ENCODE peak calls at places on chromosomes 5 and 9, in ten cellular contexts. One of them, this sample, is unnamed.

GRCh38 chr5:134103397-134103796 is 11.1 kb upstream of the TCF7 start:
- DNase-seq in breast epithelium: no peak
- DNase-seq in heart right ventricle: no peak
- DNase-seq in colonic mucosa: no peak
- DNase-seq in PC-3: no peak
- DNase-seq in HepG2: no peak
- DNase-seq in right cardiac atrium: no peak
- DNase-seq in GM23248: no peak
- DNase-seq in aorta: no peak
- DNase-seq in A549: no peak
- DNase-seq in this sample: no peak

GRCh38 chr5:153267506-153267905 is 223.0 kb upstream of the GRIA1 start:
- DNase-seq in GM23248: no peak
- DNase-seq in PC-3: peak; percentile 10
- DNase-seq in aorta: no peak
- DNase-seq in breast epithelium: no peak
- DNase-seq in A549: no peak
- DNase-seq in colonic mucosa: no peak
- DNase-seq in HepG2: no peak
- DNase-seq in heart right ventricle: no peak
- DNase-seq in right cardiac atrium: no peak
- DNase-seq in this sample: no peak

GRCh38 chr9:92439921-92440750 is 15.9 kb upstream of the OMD start:
- DNase-seq in colonic mucosa: no peak
- DNase-seq in aorta: no peak
- DNase-seq in HepG2: no peak
- DNase-seq in breast epithelium: no peak
- DNase-seq in PC-3: peak; percentile 74
- DNase-seq in A549: no peak
- DNase-seq in heart right ventricle: no peak
- DNase-seq in right cardiac atrium: no peak
- DNase-seq in GM23248: peak; percentile 86
- DNase-seq in this sample: no peak

GRCh38 chr9:75850459-75851200 is 39.8 kb upstream of the PCSK5 start:
- DNase-seq in heart right ventricle: no peak
- DNase-seq in HepG2: no peak
- DNase-seq in GM23248: no peak
- DNase-seq in A549: no peak
- DNase-seq in colonic mucosa: no peak
- DNase-seq in PC-3: no peak
- DNase-seq in right cardiac atrium: no peak
- DNase-seq in breast epithelium: no peak
- DNase-seq in aorta: no peak
- DNase-seq in this sample: no peak

GRCh38 chr5:99032234-99033013 is 103.6 kb upstream of the CHD1 start:
- DNase-seq in PC-3: peak; percentile 91
- DNase-seq in aorta: no peak
- DNase-seq in heart right ventricle: peak; percentile 76
- DNase-seq in HepG2: peak; percentile 74
- DNase-seq in A549: peak; percentile 67
- DNase-seq in colonic mucosa: peak; percentile 83
- DNase-seq in GM23248: peak; percentile 85
- DNase-seq in breast epithelium: peak; percentile 33
- DNase-seq in right cardiac atrium: peak; percentile 47
- DNase-seq in this sample: no peak

GRCh38 chr9:4530375-4530774 is 40.1 kb downstream of the SLC1A1 start:
- DNase-seq in PC-3: peak; percentile 93
- DNase-seq in colonic mucosa: no peak
- DNase-seq in A549: peak; percentile 30
- DNase-seq in GM23248: peak; percentile 70
- DNase-seq in right cardiac atrium: no peak
- DNase-seq in HepG2: no peak
- DNase-seq in aorta: no peak
- DNase-seq in heart right ventricle: no peak
- DNase-seq in breast epithelium: no peak
- DNase-seq in this sample: no peak

GRCh38 chr5:31935702-31936347 is 238.3 kb downstream of the GOLPH3 start:
- DNase-seq in A549: no peak
- DNase-seq in heart right ventricle: no peak
- DNase-seq in PC-3: no peak
- DNase-seq in aorta: no peak
- DNase-seq in breast epithelium: no peak
- DNase-seq in colonic mucosa: no peak
- DNase-seq in right cardiac atrium: peak; percentile 16
- DNase-seq in HepG2: no peak
- DNase-seq in GM23248: peak; percentile 10
- DNase-seq in this sample: no peak

GRCh38 chr9:76020654-76021053 is 130.2 kb downstream of the PCSK5 start:
- DNase-seq in heart right ventricle: no peak
- DNase-seq in aorta: no peak
- DNase-seq in breast epithelium: no peak
- DNase-seq in GM23248: no peak
- DNase-seq in PC-3: no peak
- DNase-seq in right cardiac atrium: no peak
- DNase-seq in HepG2: no peak
- DNase-seq in A549: no peak
- DNase-seq in colonic mucosa: no peak
- DNase-seq in this sample: no peak

GRCh38 chr9:38117646-38118045 is 48.6 kb upstream of the SHB start:
- DNase-seq in GM23248: no peak
- DNase-seq in HepG2: no peak
- DNase-seq in A549: no peak
- DNase-seq in aorta: no peak
- DNase-seq in heart right ventricle: no peak
- DNase-seq in right cardiac atrium: no peak
- DNase-seq in PC-3: no peak
- DNase-seq in breast epithelium: no peak
- DNase-seq in colonic mucosa: no peak
- DNase-seq in this sample: no peak

GRCh38 chr9:77854258-77854915 is 177.2 kb downstream of the GNAQ start:
- DNase-seq in aorta: no peak
- DNase-seq in right cardiac atrium: no peak
- DNase-seq in HepG2: no peak
- DNase-seq in colonic mucosa: no peak
- DNase-seq in PC-3: no peak
- DNase-seq in heart right ventricle: no peak
- DNase-seq in breast epithelium: no peak
- DNase-seq in GM23248: no peak
- DNase-seq in A549: no peak
- DNase-seq in this sample: no peak

GRCh38 chr9:38620483-38621433 is at the start of gene ANKRD18A:
- DNase-seq in A549: peak; percentile 73
- DNase-seq in HepG2: peak; percentile 89
- DNase-seq in breast epithelium: peak; percentile 66
- DNase-seq in PC-3: peak; percentile 92
- DNase-seq in right cardiac atrium: peak; percentile 64
- DNase-seq in GM23248: peak; percentile 80
- DNase-seq in colonic mucosa: peak; percentile 87
- DNase-seq in heart right ventricle: peak; percentile 42
- DNase-seq in aorta: peak; percentile 84
- DNase-seq in this sample: peak; percentile 77

GRCh38 chr5:66494437-66494836 is 101.8 kb upstream of the MAST4 start:
- DNase-seq in right cardiac atrium: no peak
- DNase-seq in PC-3: no peak
- DNase-seq in A549: no peak
- DNase-seq in HepG2: no peak
- DNase-seq in aorta: no peak
- DNase-seq in heart right ventricle: no peak
- DNase-seq in breast epithelium: no peak
- DNase-seq in GM23248: no peak
- DNase-seq in colonic mucosa: no peak
- DNase-seq in this sample: no peak

GRCh38 chr5:40784916-40785315 is 13.3 kb downstream of the PRKAA1 start:
- DNase-seq in right cardiac atrium: no peak
- DNase-seq in colonic mucosa: no peak
- DNase-seq in HepG2: no peak
- DNase-seq in GM23248: no peak
- DNase-seq in aorta: no peak
- DNase-seq in breast epithelium: no peak
- DNase-seq in PC-3: no peak
- DNase-seq in A549: no peak
- DNase-seq in heart right ventricle: no peak
- DNase-seq in this sample: no peak

GRCh38 chr9:69171049-69171448 is 3.0 kb upstream of the TJP2 start:
- DNase-seq in GM23248: peak; percentile 32
- DNase-seq in heart right ventricle: peak; percentile 72
- DNase-seq in right cardiac atrium: peak; percentile 23
- DNase-seq in colonic mucosa: no peak
- DNase-seq in breast epithelium: peak; percentile 26
- DNase-seq in A549: no peak
- DNase-seq in PC-3: peak; percentile 93
- DNase-seq in aorta: no peak
- DNase-seq in HepG2: no peak
- DNase-seq in this sample: no peak

GRCh38 chr5:176596689-176597416 is 13.1 kb downstream of the GPRIN1 start:
- DNase-seq in HepG2: no peak
- DNase-seq in PC-3: no peak
- DNase-seq in GM23248: peak; percentile 51
- DNase-seq in breast epithelium: no peak
- DNase-seq in colonic mucosa: peak; percentile 54
- DNase-seq in A549: no peak
- DNase-seq in heart right ventricle: no peak
- DNase-seq in aorta: no peak
- DNase-seq in right cardiac atrium: no peak
- DNase-seq in this sample: no peak

GRCh38 chr9:124596172-124596839 is 89.1 kb upstream of the NR5A1 start:
- DNase-seq in breast epithelium: no peak
- DNase-seq in GM23248: no peak
- DNase-seq in HepG2: no peak
- DNase-seq in right cardiac atrium: no peak
- DNase-seq in PC-3: no peak
- DNase-seq in aorta: no peak
- DNase-seq in heart right ventricle: no peak
- DNase-seq in colonic mucosa: no peak
- DNase-seq in A549: no peak
- DNase-seq in this sample: no peak

GRCh38 chr9:124594215-124594614 is 87.0 kb upstream of the NR5A1 start:
- DNase-seq in GM23248: no peak
- DNase-seq in right cardiac atrium: no peak
- DNase-seq in heart right ventricle: no peak
- DNase-seq in breast epithelium: no peak
- DNase-seq in HepG2: no peak
- DNase-seq in aorta: no peak
- DNase-seq in colonic mucosa: no peak
- DNase-seq in A549: no peak
- DNase-seq in PC-3: no peak
- DNase-seq in this sample: no peak

GRCh38 chr9:124593080-124594058 is 86.2 kb upstream of the NR5A1 start:
- DNase-seq in right cardiac atrium: no peak
- DNase-seq in GM23248: peak; percentile 30
- DNase-seq in HepG2: no peak
- DNase-seq in PC-3: no peak
- DNase-seq in colonic mucosa: no peak
- DNase-seq in A549: no peak
- DNase-seq in aorta: no peak
- DNase-seq in heart right ventricle: no peak
- DNase-seq in breast epithelium: no peak
- DNase-seq in this sample: no peak

GRCh38 chr9:124595743-124596142 is 88.5 kb upstream of the NR5A1 start:
- DNase-seq in GM23248: no peak
- DNase-seq in heart right ventricle: no peak
- DNase-seq in A549: no peak
- DNase-seq in colonic mucosa: peak; percentile 27
- DNase-seq in HepG2: peak; percentile 80
- DNase-seq in breast epithelium: no peak
- DNase-seq in PC-3: no peak
- DNase-seq in aorta: no peak
- DNase-seq in right cardiac atrium: no peak
- DNase-seq in this sample: no peak

GRCh38 chr9:124594673-124595072 is 87.5 kb upstream of the NR5A1 start:
- DNase-seq in right cardiac atrium: no peak
- DNase-seq in A549: no peak
- DNase-seq in heart right ventricle: no peak
- DNase-seq in colonic mucosa: no peak
- DNase-seq in PC-3: no peak
- DNase-seq in aorta: no peak
- DNase-seq in breast epithelium: no peak
- DNase-seq in GM23248: no peak
- DNase-seq in HepG2: no peak
- DNase-seq in this sample: no peak
- H3K27ac ChIP-seq in right cardiac atrium: no peak overlapping the region
- H3K27ac ChIP-seq in A549: no peak overlapping the region
- H3K27ac ChIP-seq in heart right ventricle: no peak overlapping the region
- H3K27ac ChIP-seq in colonic mucosa: no peak overlapping the region
- H3K27ac ChIP-seq in PC-3: no peak overlapping the region
- H3K27ac ChIP-seq in aorta: no peak overlapping the region
- H3K27ac ChIP-seq in breast epithelium: no peak overlapping the region
- H3K27ac ChIP-seq in GM23248: no peak overlapping the region
- H3K27ac ChIP-seq in HepG2: peak overlapping the region; percentile 9
- H3K27ac ChIP-seq in this sample: no peak overlapping the region

GRCh38 chr9:136644593-136645342 is 17.9 kb upstream of the EGFL7 start:
- DNase-seq in breast epithelium: no peak
- DNase-seq in GM23248: no peak
- DNase-seq in colonic mucosa: peak; percentile 50
- DNase-seq in heart right ventricle: peak; percentile 81
- DNase-seq in aorta: no peak
- DNase-seq in A549: peak; percentile 88
- DNase-seq in right cardiac atrium: peak; percentile 86
- DNase-seq in PC-3: peak; percentile 71
- DNase-seq in HepG2: peak; percentile 31
- DNase-seq in this sample: peak; percentile 26
- H3K27ac ChIP-seq in breast epithelium: peak overlapping the region; percentile 25
- H3K27ac ChIP-seq in GM23248: no peak overlapping the region
- H3K27ac ChIP-seq in colonic mucosa: peak overlapping the region; percentile 23
- H3K27ac ChIP-seq in heart right ventricle: peak overlapping the region; percentile 93
- H3K27ac ChIP-seq in aorta: no peak overlapping the region
- H3K27ac ChIP-seq in A549: peak overlapping the region; percentile 63
- H3K27ac ChIP-seq in right cardiac atrium: peak overlapping the region; percentile 50
- H3K27ac ChIP-seq in PC-3: no peak overlapping the region
- H3K27ac ChIP-seq in HepG2: peak overlapping the region; percentile 60
- H3K27ac ChIP-seq in this sample: peak overlapping the region; percentile 79

GRCh38 chr9:132672413-132672690 is 2.1 kb downstream of the GTF3C4 start:
- DNase-seq in PC-3: peak; percentile 80
- DNase-seq in right cardiac atrium: no peak
- DNase-seq in aorta: no peak
- DNase-seq in colonic mucosa: no peak
- DNase-seq in A549: no peak
- DNase-seq in HepG2: no peak
- DNase-seq in heart right ventricle: no peak
- DNase-seq in breast epithelium: no peak
- DNase-seq in GM23248: no peak
- DNase-seq in this sample: no peak
- H3K27ac ChIP-seq in PC-3: peak overlapping the region; percentile 93
- H3K27ac ChIP-seq in right cardiac atrium: no peak overlapping the region
- H3K27ac ChIP-seq in aorta: no peak overlapping the region
- H3K27ac ChIP-seq in colonic mucosa: no peak overlapping the region
- H3K27ac ChIP-seq in A549: no peak overlapping the region
- H3K27ac ChIP-seq in HepG2: no peak overlapping the region
- H3K27ac ChIP-seq in heart right ventricle: no peak overlapping the region
- H3K27ac ChIP-seq in breast epithelium: no peak overlapping the region
- H3K27ac ChIP-seq in GM23248: no peak overlapping the region
- H3K27ac ChIP-seq in this sample: no peak overlapping the region

DNA sequence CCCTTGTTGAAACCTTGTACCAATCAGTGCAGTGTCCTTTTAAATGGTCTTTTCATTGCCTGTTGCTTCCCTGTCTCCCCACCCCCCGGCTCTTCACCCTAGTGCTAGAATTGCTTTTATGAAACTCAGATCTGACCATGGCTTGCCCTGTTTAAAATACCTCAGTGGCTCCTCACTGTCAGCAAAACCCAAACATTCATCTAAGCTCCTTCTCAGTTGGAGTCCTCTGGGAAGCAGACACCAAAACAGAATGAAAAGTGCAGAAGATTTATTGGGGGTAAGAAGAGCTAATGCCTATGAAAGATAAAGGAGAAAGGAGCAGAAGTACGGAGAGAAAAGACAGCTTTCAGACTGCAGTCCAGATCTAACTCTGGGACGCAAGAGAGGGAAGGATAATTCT is 56.2 kb downstream of the IRF1 start:
- DNase-seq in A549: no peak
- DNase-seq in breast epithelium: no peak
- DNase-seq in right cardiac atrium: no peak
- DNase-seq in PC-3: no peak
- DNase-seq in HepG2: no peak
- DNase-seq in aorta: no peak
- DNase-seq in colonic mucosa: no peak
- DNase-seq in GM23248: no peak
- DNase-seq in heart right ventricle: no peak
- DNase-seq in this sample: no peak
- H3K27ac ChIP-seq in A549: no peak overlapping the region
- H3K27ac ChIP-seq in breast epithelium: no peak overlapping the region
- H3K27ac ChIP-seq in right cardiac atrium: no peak overlapping the region
- H3K27ac ChIP-seq in PC-3: no peak overlapping the region
- H3K27ac ChIP-seq in HepG2: peak overlapping the region; percentile 42
- H3K27ac ChIP-seq in aorta: no peak overlapping the region
- H3K27ac ChIP-seq in colonic mucosa: peak overlapping the region; percentile 37
- H3K27ac ChIP-seq in GM23248: no peak overlapping the region
- H3K27ac ChIP-seq in heart right ventricle: peak overlapping the region; percentile 21
- H3K27ac ChIP-seq in this sample: no peak overlapping the region